ENCODE peak calls at places on chromosome 1, in ten cellular contexts. S, L, J, Q, E, V, F, B, K and R are unnamed samples.

GRCh38 chr1:12345350-12346217 is 115.8 kb downstream of the VPS13D start:
- DNase-seq in F (no peak), B (no peak), V (no peak), K (no peak), S (no peak), Q (peak; percentile 56), E (no peak), J (no peak), L (no peak), R (no peak)

GRCh38 chr1:151011154-151011850 is 3.1 kb downstream of the PRUNE1 start:
- DNase-seq in F (no peak), Q (no peak), J (no peak), E (no peak), S (no peak), B (no peak), V (no peak), L (no peak), K (no peak), R (no peak)

GRCh38 chr1:170765712-170766330 is 101.9 kb downstream of the PRRX1 start:
- DNase-seq in V (no peak), E (no peak), B (no peak), K (peak; percentile 7), Q (no peak), L (no peak), F (no peak), J (no peak), S (no peak), R (no peak)

GRCh38 chr1:244381887-244382565 is 69.7 kb downstream of the ADSS2 start:
- DNase-seq in E (peak; percentile 23), Q (no peak), K (no peak), F (no peak), J (no peak), V (no peak), L (no peak), S (no peak), B (peak; percentile 10), R (no peak)

GRCh38 chr1:94296018-94296417 is 58.6 kb upstream of the ARHGAP29 start:
- DNase-seq in L (no peak), Q (no peak), J (no peak), B (no peak), S (no peak), K (no peak), F (no peak), E (peak; percentile 62), V (no peak), R (no peak)

GRCh38 chr1:156479093-156480014 is 21.2 kb downstream of the MEF2D start:
- DNase-seq in J (no peak), E (no peak), Q (no peak), B (no peak), K (no peak), L (no peak), S (no peak), V (no peak), F (no peak), R (no peak)

GRCh38 chr1:42176902-42177519 is 12.5 kb upstream of the GUCA2A start:
- DNase-seq in B (no peak), V (peak; percentile 45), E (no peak), J (no peak), Q (peak; percentile 50), S (no peak), K (peak; percentile 56), F (peak; percentile 34), L (no peak), R (no peak)

GRCh38 chr1:71014110-71014509 is 33.5 kb downstream of the PTGER3 start:
- DNase-seq in K (no peak), F (no peak), J (no peak), S (no peak), V (no peak), Q (no peak), B (no peak), E (no peak), L (no peak), R (no peak)

GRCh38 chr1:1721201-1721600 is 3.0 kb downstream of the CDK11A start:
- DNase-seq in E (peak; percentile 18), F (no peak), J (no peak), L (no peak), K (no peak), Q (no peak), S (no peak), B (no peak), V (no peak), R (no peak)

GRCh38 chr1:61132176-61133047 is 50.1 kb downstream of the NFIA start:
- DNase-seq in S (no peak), K (peak; percentile 46), Q (no peak), E (no peak), J (no peak), F (no peak), V (no peak), B (no peak), L (no peak), R (no peak)